ENCODE peak calls at places on chromosomes 6 and 20, in eight cellular contexts. Q, E, G, J, X, T, A and B are unnamed samples.
A peak's percentile ranks its signal among the peaks of the same experiment; 100 is the strongest.

GRCh38 chr6:22098623-22099022 is 198.2 kb downstream of the PRL start:
- DNase-seq in Q (no peak), G (no peak), X (no peak), T (no peak), A (no peak), E (peak; percentile 54), J (no peak), B (no peak)

GRCh38 chr6:128131566-128131965 is 230.7 kb upstream of the THEMIS start:
- DNase-seq in X (no peak), J (no peak), G (no peak), A (no peak), Q (no peak), T (no peak), E (peak; percentile 75), B (peak; percentile 36)

GRCh38 chr20:4555188-4555893 is 166.4 kb upstream of the PRND start:
- DNase-seq in A (no peak), E (peak; percentile 96), Q (no peak), J (no peak), T (no peak), G (peak; percentile 12), X (no peak), B (peak; percentile 77)

GRCh38 chr20:53660078-53660909 is 66.7 kb upstream of the ZNF217 start:
- DNase-seq in G (no peak), Q (peak; percentile 38), T (no peak), A (no peak), E (peak; percentile 68), X (no peak), J (peak; percentile 41), B (no peak)

GRCh38 chr6:118100763-118101162 is 193.7 kb downstream of the SLC35F1 start:
- DNase-seq in J (no peak), A (no peak), T (no peak), Q (no peak), X (no peak), E (no peak), G (no peak), B (no peak)

GRCh38 chr6:34709386-34709785 is 12.8 kb upstream of the ILRUN start:
- DNase-seq in E (peak; percentile 92), T (peak; percentile 19), G (no peak), Q (no peak), X (no peak), J (peak; percentile 39), A (no peak), B (peak; percentile 24)

GRCh38 chr6:31627690-31628287 is 7.3 kb downstream of the PRRC2A start:
- DNase-seq in X (no peak), T (no peak), G (no peak), E (no peak), A (no peak), J (no peak), Q (no peak), B (no peak)

GRCh38 chr6:100462396-100462795 is 2.3 kb downstream of the SIM1 start:
- DNase-seq in A (no peak), G (no peak), J (no peak), Q (no peak), T (no peak), X (no peak), E (no peak), B (no peak)

GRCh38 chr6:35678021-35678654 is 10.6 kb downstream of the FKBP5 start:
- DNase-seq in Q (no peak), A (no peak), T (no peak), X (no peak), J (no peak), E (no peak), G (no peak), B (no peak)

GRCh38 chr6:70150521-70150920 is 152.4 kb downstream of the COL9A1 start:
- DNase-seq in J (no peak), E (no peak), G (no peak), A (no peak), T (no peak), X (no peak), Q (no peak), B (no peak)

GRCh38 chr20:3889489-3890409 is 562 bp downstream of the PANK2 start:
- DNase-seq in A (peak; percentile 54), G (no peak), J (peak; percentile 57), X (no peak), E (no peak), Q (peak; percentile 35), T (peak; percentile 13), B (no peak)

GRCh38 chr6:170291271-170292110 is 613 bp upstream of the DLL1 start:
- DNase-seq in G (no peak), E (no peak), A (no peak), J (no peak), X (no peak), T (peak; percentile 72), Q (peak; percentile 41), B (no peak)

GRCh38 chr6:146190581-146190980 is 161.7 kb downstream of the GRM1 start:
- DNase-seq in E (no peak), X (no peak), J (no peak), A (no peak), Q (no peak), G (no peak), T (no peak), B (no peak)

GRCh38 chr6:112225691-112226090 is 28.7 kb downstream of the LAMA4 start:
- DNase-seq in J (no peak), Q (no peak), E (peak; percentile 53), T (no peak), G (no peak), A (no peak), X (no peak), B (no peak)

GRCh38 chr6:166007349-166008263 is 160.0 kb downstream of the TBXT start:
- DNase-seq in A (no peak), G (no peak), J (no peak), Q (no peak), X (no peak), T (peak; percentile 48), E (peak; percentile 87), B (no peak)

GRCh38 chr6:166097914-166098522 is 69.6 kb downstream of the TBXT start:
- DNase-seq in X (no peak), E (peak; percentile 83), G (peak; percentile 14), Q (peak; percentile 41), A (peak; percentile 93), T (peak; percentile 79), J (peak; percentile 52), B (no peak)

GRCh38 chr6:134410531-134410930 is 92.6 kb upstream of the SGK1 start:
- DNase-seq in J (no peak), X (no peak), G (no peak), E (no peak), A (no peak), T (no peak), Q (no peak), B (no peak)

GRCh38 chr20:23145281-23145700 is 59.2 kb upstream of the CD93 start:
- DNase-seq in J (peak; percentile 64), Q (no peak), G (no peak), T (no peak), A (no peak), X (peak; percentile 71), E (peak; percentile 91), B (peak; percentile 25)

GRCh38 chr6:53917464-53917842 is 122.6 kb downstream of the LRRC1 start:
- DNase-seq in G (no peak), Q (no peak), A (no peak), T (no peak), J (no peak), E (no peak), X (no peak), B (no peak)

GRCh38 chr6:53916804-53917463 is 122.1 kb downstream of the LRRC1 start:
- DNase-seq in G (no peak), E (no peak), T (no peak), Q (no peak), A (no peak), X (no peak), J (no peak), B (no peak)

GRCh38 chr6:53920881-53921280 is 126.1 kb downstream of the LRRC1 start:
- DNase-seq in X (no peak), Q (no peak), A (no peak), G (no peak), J (no peak), E (no peak), T (no peak), B (no peak)

GRCh38 chr6:53919881-53920360 is 125.1 kb downstream of the LRRC1 start:
- DNase-seq in X (no peak), J (no peak), T (no peak), E (no peak), Q (no peak), A (no peak), G (no peak), B (no peak)

GRCh38 chr6:53918854-53919253 is 124.0 kb downstream of the LRRC1 start:
- DNase-seq in J (no peak), G (no peak), X (no peak), E (no peak), T (no peak), Q (no peak), A (no peak), B (no peak)
- TF ChIP-seq CTCF in J (no peak), G (no peak), X (no peak), E (no peak), T (no peak), Q (no peak), A (no peak), B (no peak)

DNA sequence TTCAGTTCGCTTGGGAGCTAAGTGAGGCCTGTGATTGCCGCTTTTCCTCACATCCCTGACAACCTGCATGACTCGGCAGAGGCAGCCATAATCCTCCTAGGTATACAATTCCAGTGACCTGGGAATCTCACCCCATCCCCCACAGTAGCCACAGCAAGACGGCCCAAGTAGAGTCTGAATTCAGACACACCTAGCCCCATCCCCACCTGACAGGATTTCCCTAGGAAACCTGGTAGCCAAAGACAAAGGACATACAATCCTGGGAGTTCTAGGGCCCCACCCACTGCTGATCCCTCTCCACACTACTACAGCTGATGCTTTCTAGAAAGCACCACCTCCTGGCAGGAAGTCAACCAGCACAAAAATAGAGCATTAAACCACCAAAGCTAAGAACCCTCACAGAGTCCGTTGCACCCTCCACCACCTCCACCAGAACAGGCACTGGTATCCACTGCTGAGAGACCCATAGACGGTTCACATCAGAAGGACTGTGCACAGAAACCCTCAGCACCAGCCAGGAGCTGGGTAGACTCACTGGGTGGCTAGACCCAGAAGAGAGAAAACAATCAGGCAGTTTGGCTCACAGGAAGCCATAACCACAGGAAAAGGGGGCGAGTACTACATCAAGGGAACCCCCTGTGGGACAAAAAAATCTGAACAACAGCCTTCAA is 17.9 kb upstream of the RUNX2 start:
- DNase-seq in T (no peak), J (no peak), X (no peak), G (no peak), E (no peak), A (no peak), Q (peak; percentile 18), B (no peak)
- TF ChIP-seq CTCF in T (no peak), J (no peak), X (no peak), G (no peak), E (no peak), A (no peak), Q (no peak), B (no peak)

GRCh38 chr20:10701607-10702006 is 27.8 kb upstream of the JAG1 start:
- DNase-seq in Q (no peak), J (no peak), G (no peak), E (no peak), X (no peak), T (no peak), A (no peak), B (no peak)
- TF ChIP-seq CTCF in Q (no peak), J (no peak), G (no peak), E (no peak), X (no peak), T (no peak), A (no peak), B (peak; percentile 49)

DNA sequence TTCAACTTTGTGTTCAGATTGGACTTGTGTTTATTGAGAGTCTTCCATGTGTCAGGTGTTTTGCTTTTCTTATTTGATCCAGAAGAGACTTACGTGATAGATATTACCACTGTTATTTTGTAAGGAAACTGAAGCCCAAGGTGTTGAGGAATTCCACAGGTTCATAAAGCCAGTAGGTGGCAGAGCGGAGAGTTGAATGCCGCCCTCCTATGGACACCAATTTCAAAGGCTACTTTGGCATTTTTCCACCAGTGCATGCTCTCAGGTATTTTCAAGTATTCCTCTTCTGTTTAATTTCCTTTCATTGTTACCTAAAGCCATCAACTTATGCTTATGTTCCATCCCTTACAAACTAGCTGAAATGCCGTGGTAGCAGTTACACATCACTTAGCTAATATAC is 14.0 kb upstream of the COL10A1 start:
- DNase-seq in J (no peak), X (no peak), G (no peak), T (peak; percentile 15), E (no peak), Q (no peak), A (no peak), B (no peak)
- TF ChIP-seq CTCF in J (no peak), X (no peak), G (no peak), T (no peak), E (no peak), Q (no peak), A (no peak), B (peak; percentile 11)